ENCODE peak calls at places on chromosomes 13 and 19, in five cellular contexts. Y is activated CD4-positive, alpha-beta T cell treated with anti-CD3 and anti-CD28 coated beads, Interleukin-2, amount 50 U/mL, for 24 hours; F is heart right ventricle; X is CD8-positive, alpha-beta T cell; G is stimulated activated CD4-positive, alpha-beta T cell treated with anti-CD3 and anti-CD28 coated beads, Interleukin-1b, Interleukin-23, amount 100 ng/mL, for 24 hours. O is an unnamed sample.

GRCh38 chr13:42041684-42042035 is 6.8 kb upstream of the DGKH start:
- DNase-seq in F (peak), G (no peak), Y (no peak), X (no peak), O (peak)

GRCh38 chr13:25286308-25286968 is 850 bp downstream of the MTMR6 start:
- DNase-seq in Y (no peak), X (peak), G (no peak), F (no peak), O (no peak)

GRCh38 chr13:32086366-32086765 is 54.8 kb downstream of the FRY start:
- DNase-seq in G (no peak), X (no peak), Y (no peak), F (no peak), O (no peak)

GRCh38 chr19:49425922-49426592 is 869 bp downstream of the GFY start:
- DNase-seq in F (no peak), X (no peak), G (no peak), Y (no peak), O (no peak)

GRCh38 chr13:29994911-29995601 is 144.6 kb upstream of the UBL3 start:
- DNase-seq in G (no peak), X (no peak), F (no peak), Y (no peak), O (no peak)

GRCh38 chr19:1698636-1699035 is 46.2 kb upstream of the TCF3 start:
- DNase-seq in X (no peak), Y (no peak), F (no peak), G (no peak), O (no peak)

GRCh38 chr19:710767-711166 is 2.0 kb downstream of the PALM start:
- DNase-seq in X (no peak), F (no peak), G (no peak), Y (no peak), O (no peak)

GRCh38 chr19:45598267-45599011 is 3.6 kb downstream of the GPR4 start:
- DNase-seq in F (no peak), Y (no peak), X (no peak), G (no peak), O (no peak)

GRCh38 chr13:100721885-100722512 is 47.4 kb upstream of the TMTC4 start:
- DNase-seq in Y (peak), G (peak), F (no peak), X (peak), O (peak)

GRCh38 chr13:34207872-34208271 is 389.9 kb downstream of the RFC3 start:
- DNase-seq in X (no peak), G (no peak), F (no peak), Y (no peak), O (no peak)

GRCh38 chr13:94825507-94825906 is 113.2 kb upstream of the SOX21 start:
- DNase-seq in X (no peak), Y (no peak), F (peak), G (no peak), O (no peak)

GRCh38 chr19:57363734-57364181 is 407 bp downstream of the TRAPPC2B start:
- DNase-seq in G (no peak), F (no peak), X (no peak), Y (no peak), O (no peak)

GRCh38 chr13:96223231-96223630 is 133.3 kb downstream of the HS6ST3 start:
- DNase-seq in Y (no peak), G (no peak), X (no peak), F (peak), O (no peak)

GRCh38 chr19:6744381-6745288 is 5.2 kb downstream of the TRIP10 start:
- DNase-seq in Y (no peak), F (peak), X (no peak), G (no peak), O (no peak)

GRCh38 chr13:99075268-99076191 is 97.7 kb upstream of the DOCK9 start:
- DNase-seq in X (no peak), Y (no peak), F (no peak), G (no peak), O (no peak)

GRCh38 chr13:28582225-28582891 is 76.6 kb upstream of the POMP start:
- DNase-seq in F (no peak), G (no peak), Y (no peak), X (no peak), O (no peak)

GRCh38 chr13:94433055-94433947 is 46.2 kb downstream of the DCT start:
- DNase-seq in X (no peak), Y (peak), F (peak), G (no peak), O (no peak)

GRCh38 chr13:99385161-99385560 is 78.0 kb upstream of the GPR183 start:
- DNase-seq in X (no peak), F (no peak), G (no peak), Y (no peak), O (no peak)

GRCh38 chr13:106089251-106089940 is 446.1 kb downstream of the EFNB2 start:
- DNase-seq in Y (no peak), G (no peak), F (no peak), X (no peak), O (no peak)

GRCh38 chr19:13844130-13844631 is 32.8 kb upstream of the NANOS3 start:
- DNase-seq in Y (no peak), X (no peak), G (no peak), F (no peak), O (no peak)

GRCh38 chr13:109172099-109172498 is 542.7 kb downstream of the MYO16 start:
- DNase-seq in X (no peak), Y (no peak), F (no peak), G (no peak), O (no peak)

GRCh38 chr13:65789815-65790214 is 1440.3 kb downstream of the PCDH9 start:
- DNase-seq in X (no peak), F (no peak), G (no peak), Y (no peak), O (no peak)

GRCh38 chr13:112067121-112067741 is at the start of gene SOX1:
- DNase-seq in X (no peak), F (no peak), G (no peak), Y (no peak), O (no peak)

GRCh38 chr13:19781526-19781925 is 1.2 kb downstream of the PSPC1 start:
- DNase-seq in G (no peak), F (no peak), Y (no peak), X (no peak), O (no peak)

GRCh38 chr13:47000166-47000565 is 103.3 kb upstream of the HTR2A start:
- DNase-seq in F (no peak), G (no peak), X (no peak), Y (no peak), O (no peak)

GRCh38 chr19:10518444-10519361 is 1.5 kb upstream of the S1PR5 start:
- DNase-seq in Y (no peak), F (no peak), G (no peak), X (peak), O (no peak)

GRCh38 chr19:46717716-46718143 is 816 bp upstream of the PRKD2 start:
- DNase-seq in F (no peak), X (no peak), G (no peak), Y (no peak), O (no peak)

GRCh38 chr13:45206340-45206739 is 5.5 kb upstream of the KCTD4 start:
- DNase-seq in F (no peak), X (no peak), Y (peak), G (no peak), O (no peak)

GRCh38 chr19:20334760-20335159 is 167.7 kb downstream of the ZNF486 start:
- DNase-seq in F (no peak), Y (no peak), G (no peak), X (no peak), O (no peak)

GRCh38 chr19:32407004-32407992 is 1.7 kb downstream of the DPY19L3 start:
- DNase-seq in F (no peak), X (no peak), G (no peak), Y (no peak), O (no peak)

GRCh38 chr13:98676239-98676638 is 76.2 kb downstream of the SLC15A1 start:
- DNase-seq in Y (no peak), G (no peak), X (no peak), F (no peak), O (no peak)

GRCh38 chr13:22130254-22130653 is 459.4 kb downstream of the FGF9 start:
- DNase-seq in X (no peak), F (no peak), G (no peak), Y (no peak), O (no peak)

GRCh38 chr13:32984857-32985626 is 31.2 kb upstream of the KL start:
- DNase-seq in X (no peak), F (no peak), Y (no peak), G (no peak), O (no peak)

GRCh38 chr19:45076851-45077730 is 813 bp upstream of the ZNF296 start:
- DNase-seq in X (no peak), G (no peak), Y (no peak), F (no peak), O (no peak)

GRCh38 chr19:30225615-30226463 is 146.3 kb upstream of the ZNF536 start:
- DNase-seq in X (no peak), G (no peak), Y (no peak), F (no peak), O (no peak)

GRCh38 chr13:93635687-93636086 is 409.1 kb downstream of the GPC6 start:
- DNase-seq in X (no peak), Y (no peak), F (no peak), G (no peak), O (no peak)

O was measured in GM18507.